ENCODE peak calls at places on chromosomes 5 and 9, in five cellular contexts. K is foreskin keratinocyte, X is ACHN, D is mesendoderm, U is myocyte. G is an unnamed sample.

GRCh38 chr5:171965740-171966139 is 40.7 kb downstream of the FBXW11 start:
- DNase-seq in K (peak), X (no peak), D (peak), U (no peak), G (no peak)

GRCh38 chr5:102749416-102750021 is 5.6 kb upstream of the PAM start:
- DNase-seq in K (peak), X (no peak), D (peak), U (no peak), G (peak)

GRCh38 chr5:4229866-4230265 is 634.2 kb downstream of the IRX1 start:
- DNase-seq in K (no peak), X (no peak), D (no peak), U (no peak), G (no peak)

GRCh38 chr9:81719972-81720371 is 30.6 kb upstream of the TLE1 start:
- DNase-seq in K (no peak), X (no peak), D (no peak), U (peak), G (no peak)

GRCh38 chr5:73591102-73591695 is 25.7 kb downstream of the UTP15 start:
- DNase-seq in K (peak), X (peak), D (peak), U (peak), G (peak)

GRCh38 chr9:81116340-81117207 is 572.8 kb downstream of the TLE1 start:
- DNase-seq in K (no peak), X (no peak), D (no peak), U (peak), G (no peak)

GRCh38 chr5:5348135-5348534 is 74.3 kb upstream of the ICE1 start:
- DNase-seq in K (no peak), X (no peak), D (peak), U (no peak), G (no peak)

GRCh38 chr5:77145666-77146065 is 58.6 kb upstream of the ZBED3 start:
- DNase-seq in K (peak), X (peak), D (no peak), U (no peak), G (no peak)

GRCh38 chr5:96924016-96924443 is 11.8 kb upstream of the LNPEP start:
- DNase-seq in K (peak), X (no peak), D (no peak), U (no peak), G (no peak)

GRCh38 chr5:160375166-160375565 is 4.7 kb upstream of the C1QTNF2 start:
- DNase-seq in K (no peak), X (no peak), D (no peak), U (no peak), G (no peak)

GRCh38 chr5:75623846-75624245 is 12.6 kb downstream of the ANKDD1B start:
- DNase-seq in K (peak), X (no peak), D (no peak), U (no peak), G (no peak)

GRCh38 chr9:13140843-13141592 is 138.5 kb downstream of the MPDZ start:
- DNase-seq in K (no peak), X (no peak), D (peak), U (no peak), G (no peak)

GRCh38 chr5:80343067-80343466 is 23.3 kb downstream of the SPZ1 start:
- DNase-seq in K (no peak), X (no peak), D (no peak), U (no peak), G (no peak)

GRCh38 chr9:123232332-123232731 is 36.1 kb downstream of the STRBP start:
- DNase-seq in K (peak), X (no peak), D (peak), U (no peak), G (no peak)

GRCh38 chr5:88657166-88657565 is 225.8 kb downstream of the MEF2C start:
- DNase-seq in K (no peak), X (no peak), D (no peak), U (no peak), G (no peak)

GRCh38 chr5:116423091-116423490 is 151.5 kb downstream of the SEMA6A start:
- DNase-seq in K (no peak), X (no peak), D (no peak), U (no peak), G (no peak)

GRCh38 chr9:93668261-93668871 is 92.0 kb downstream of the PHF2 start:
- DNase-seq in K (no peak), X (no peak), D (no peak), U (no peak), G (no peak)

GRCh38 chr9:5478214-5478613 is 27.9 kb downstream of the CD274 start:
- DNase-seq in K (no peak), X (no peak), D (no peak), U (no peak), G (no peak)

GRCh38 chr5:179413711-179414458 is 68.6 kb upstream of the ADAMTS2 start:
- DNase-seq in K (no peak), X (no peak), D (no peak), U (no peak), G (no peak)

GRCh38 chr5:80569086-80569960 is 757 bp downstream of the ANKRD34B start:
- DNase-seq in K (no peak), X (no peak), D (peak), U (no peak), G (no peak)

GRCh38 chr9:72228282-72228681 is 79.0 kb downstream of the GDA start:
- DNase-seq in K (no peak), X (no peak), D (no peak), U (no peak), G (no peak)

GRCh38 chr5:2267991-2268390 is 385.3 kb upstream of the IRX4 start:
- DNase-seq in K (no peak), X (no peak), D (no peak), U (no peak), G (no peak)